ENCODE peak calls at places on chromosome 9, in nine cellular contexts. One of them, this sample, is unnamed.

GRCh38 chr9:78575791-78576190 is 278.9 kb downstream of the PSAT1 start:
- DNase-seq in Karpas-422: no peak
- DNase-seq in psoas muscle: no peak
- DNase-seq in mesenchymal stem cell: no peak
- DNase-seq in kidney epithelial cell: no peak
- DNase-seq in CD8-positive, alpha-beta T cell: no peak
- DNase-seq in ovary: no peak
- DNase-seq in GM23248: no peak
- DNase-seq in OCI-LY7: no peak
- DNase-seq in this sample: no peak

GRCh38 chr9:706606-707451 is 134.7 kb upstream of the DMRT1 start:
- DNase-seq in Karpas-422: no peak
- DNase-seq in psoas muscle: peak; percentile 80
- DNase-seq in mesenchymal stem cell: peak; percentile 89
- DNase-seq in kidney epithelial cell: no peak
- DNase-seq in CD8-positive, alpha-beta T cell: peak; percentile 8
- DNase-seq in ovary: peak; percentile 83
- DNase-seq in GM23248: peak; percentile 86
- DNase-seq in OCI-LY7: no peak
- DNase-seq in this sample: peak; percentile 94

GRCh38 chr9:127555830-127556820 is 56.0 kb upstream of the STXBP1 start:
- DNase-seq in Karpas-422: no peak
- DNase-seq in psoas muscle: peak; percentile 73
- DNase-seq in mesenchymal stem cell: peak; percentile 98
- DNase-seq in kidney epithelial cell: peak; percentile 89
- DNase-seq in CD8-positive, alpha-beta T cell: peak; percentile 64
- DNase-seq in ovary: peak; percentile 81
- DNase-seq in GM23248: peak; percentile 99
- DNase-seq in OCI-LY7: no peak
- DNase-seq in this sample: peak; percentile 94

GRCh38 chr9:107650321-107650720 is 160.8 kb upstream of the KLF4 start:
- DNase-seq in Karpas-422: no peak
- DNase-seq in psoas muscle: no peak
- DNase-seq in mesenchymal stem cell: no peak
- DNase-seq in kidney epithelial cell: no peak
- DNase-seq in CD8-positive, alpha-beta T cell: no peak
- DNase-seq in ovary: no peak
- DNase-seq in GM23248: peak; percentile 83
- DNase-seq in OCI-LY7: no peak
- DNase-seq in this sample: no peak

GRCh38 chr9:37575921-37576721 is at the start of gene FBXO10:
- DNase-seq in Karpas-422: peak; percentile 83
- DNase-seq in psoas muscle: peak; percentile 85
- DNase-seq in mesenchymal stem cell: peak; percentile 84
- DNase-seq in kidney epithelial cell: peak; percentile 21
- DNase-seq in CD8-positive, alpha-beta T cell: peak; percentile 36
- DNase-seq in ovary: peak; percentile 70
- DNase-seq in GM23248: peak; percentile 91
- DNase-seq in OCI-LY7: peak; percentile 73
- DNase-seq in this sample: no peak

GRCh38 chr9:581673-582497 is 259.6 kb upstream of the DMRT1 start:
- DNase-seq in Karpas-422: no peak
- DNase-seq in psoas muscle: no peak
- DNase-seq in mesenchymal stem cell: no peak
- DNase-seq in kidney epithelial cell: no peak
- DNase-seq in CD8-positive, alpha-beta T cell: no peak
- DNase-seq in ovary: no peak
- DNase-seq in GM23248: no peak
- DNase-seq in OCI-LY7: peak; percentile 55
- DNase-seq in this sample: peak; percentile 69

GRCh38 chr9:95379630-95380029 is 62.1 kb upstream of the FANCC start:
- DNase-seq in Karpas-422: peak; percentile 52
- DNase-seq in psoas muscle: no peak
- DNase-seq in mesenchymal stem cell: no peak
- DNase-seq in kidney epithelial cell: no peak
- DNase-seq in CD8-positive, alpha-beta T cell: peak; percentile 15
- DNase-seq in ovary: no peak
- DNase-seq in GM23248: no peak
- DNase-seq in OCI-LY7: peak; percentile 45
- DNase-seq in this sample: peak; percentile 32

GRCh38 chr9:98099898-98100297 is 19.1 kb downstream of the TRIM14 start:
- DNase-seq in Karpas-422: no peak
- DNase-seq in psoas muscle: no peak
- DNase-seq in mesenchymal stem cell: no peak
- DNase-seq in kidney epithelial cell: no peak
- DNase-seq in CD8-positive, alpha-beta T cell: no peak
- DNase-seq in ovary: no peak
- DNase-seq in GM23248: no peak
- DNase-seq in OCI-LY7: peak; percentile 76
- DNase-seq in this sample: no peak

GRCh38 chr9:112274600-112274999 is 58.8 kb downstream of the PTBP3 start:
- DNase-seq in Karpas-422: no peak
- DNase-seq in psoas muscle: no peak
- DNase-seq in mesenchymal stem cell: no peak
- DNase-seq in kidney epithelial cell: no peak
- DNase-seq in CD8-positive, alpha-beta T cell: no peak
- DNase-seq in ovary: no peak
- DNase-seq in GM23248: no peak
- DNase-seq in OCI-LY7: no peak
- DNase-seq in this sample: no peak

GRCh38 chr9:137079401-137079787 is 2.1 kb downstream of the UAP1L1 start:
- DNase-seq in Karpas-422: no peak
- DNase-seq in psoas muscle: no peak
- DNase-seq in mesenchymal stem cell: no peak
- DNase-seq in kidney epithelial cell: no peak
- DNase-seq in CD8-positive, alpha-beta T cell: no peak
- DNase-seq in ovary: no peak
- DNase-seq in GM23248: no peak
- DNase-seq in OCI-LY7: no peak
- DNase-seq in this sample: no peak

GRCh38 chr9:121302341-121302740 is 34.4 kb downstream of the GSN start:
- DNase-seq in Karpas-422: no peak
- DNase-seq in psoas muscle: no peak
- DNase-seq in mesenchymal stem cell: no peak
- DNase-seq in kidney epithelial cell: no peak
- DNase-seq in CD8-positive, alpha-beta T cell: no peak
- DNase-seq in ovary: no peak
- DNase-seq in GM23248: no peak
- DNase-seq in OCI-LY7: no peak
- DNase-seq in this sample: no peak

GRCh38 chr9:36870960-36871359 is 163.1 kb downstream of the PAX5 start:
- DNase-seq in Karpas-422: no peak
- DNase-seq in psoas muscle: no peak
- DNase-seq in mesenchymal stem cell: no peak
- DNase-seq in kidney epithelial cell: no peak
- DNase-seq in CD8-positive, alpha-beta T cell: no peak
- DNase-seq in ovary: no peak
- DNase-seq in GM23248: no peak
- DNase-seq in OCI-LY7: no peak
- DNase-seq in this sample: no peak

GRCh38 chr9:108439967-108440366 is 415.8 kb downstream of the ACTL7B start:
- DNase-seq in Karpas-422: no peak
- DNase-seq in psoas muscle: no peak
- DNase-seq in mesenchymal stem cell: peak; percentile 73
- DNase-seq in kidney epithelial cell: no peak
- DNase-seq in CD8-positive, alpha-beta T cell: no peak
- DNase-seq in ovary: no peak
- DNase-seq in GM23248: peak; percentile 93
- DNase-seq in OCI-LY7: no peak
- DNase-seq in this sample: no peak

GRCh38 chr9:130542457-130543228 is 36.7 kb upstream of the FUBP3 start:
- DNase-seq in Karpas-422: no peak
- DNase-seq in psoas muscle: no peak
- DNase-seq in mesenchymal stem cell: no peak
- DNase-seq in kidney epithelial cell: no peak
- DNase-seq in CD8-positive, alpha-beta T cell: no peak
- DNase-seq in ovary: no peak
- DNase-seq in GM23248: peak; percentile 41
- DNase-seq in OCI-LY7: no peak
- DNase-seq in this sample: peak; percentile 27

GRCh38 chr9:74071502-74071901 is 425.6 kb upstream of the RORB start:
- DNase-seq in Karpas-422: no peak
- DNase-seq in psoas muscle: no peak
- DNase-seq in mesenchymal stem cell: no peak
- DNase-seq in kidney epithelial cell: no peak
- DNase-seq in CD8-positive, alpha-beta T cell: no peak
- DNase-seq in ovary: no peak
- DNase-seq in GM23248: no peak
- DNase-seq in OCI-LY7: no peak
- DNase-seq in this sample: no peak

GRCh38 chr9:91211919-91212318 is 149.8 kb downstream of the AUH start:
- DNase-seq in Karpas-422: no peak
- DNase-seq in psoas muscle: no peak
- DNase-seq in mesenchymal stem cell: no peak
- DNase-seq in kidney epithelial cell: no peak
- DNase-seq in CD8-positive, alpha-beta T cell: no peak
- DNase-seq in ovary: no peak
- DNase-seq in GM23248: peak; percentile 45
- DNase-seq in OCI-LY7: no peak
- DNase-seq in this sample: no peak
- H3K4me3 ChIP-seq in Karpas-422: no peak overlapping the region
- H3K4me3 ChIP-seq in psoas muscle: no peak overlapping the region
- H3K4me3 ChIP-seq in mesenchymal stem cell: no peak overlapping the region
- H3K4me3 ChIP-seq in kidney epithelial cell: no peak overlapping the region
- H3K4me3 ChIP-seq in CD8-positive, alpha-beta T cell: no peak overlapping the region
- H3K4me3 ChIP-seq in ovary: no peak overlapping the region
- H3K4me3 ChIP-seq in GM23248: peak overlapping the region; percentile 66
- H3K4me3 ChIP-seq in OCI-LY7: no peak overlapping the region
- H3K4me3 ChIP-seq in this sample: no peak overlapping the region

GRCh38 chr9:124011460-124012301 is at the start of gene LHX2:
- DNase-seq in Karpas-422: no peak
- DNase-seq in psoas muscle: peak; percentile 51
- DNase-seq in mesenchymal stem cell: peak; percentile 63
- DNase-seq in kidney epithelial cell: no peak
- DNase-seq in CD8-positive, alpha-beta T cell: no peak
- DNase-seq in ovary: no peak
- DNase-seq in GM23248: peak; percentile 88
- DNase-seq in OCI-LY7: no peak
- DNase-seq in this sample: peak; percentile 80
- H3K4me3 ChIP-seq in Karpas-422: no peak within 1 kb of the TSS
- H3K4me3 ChIP-seq in psoas muscle: peak within 1 kb of the TSS; percentile 59
- H3K4me3 ChIP-seq in mesenchymal stem cell: no peak within 1 kb of the TSS
- H3K4me3 ChIP-seq in kidney epithelial cell: no peak within 1 kb of the TSS
- H3K4me3 ChIP-seq in CD8-positive, alpha-beta T cell: no peak within 1 kb of the TSS
- H3K4me3 ChIP-seq in ovary: no peak within 1 kb of the TSS
- H3K4me3 ChIP-seq in GM23248: peak within 1 kb of the TSS; percentile 71
- H3K4me3 ChIP-seq in OCI-LY7: no peak within 1 kb of the TSS
- H3K4me3 ChIP-seq in this sample: no peak within 1 kb of the TSS

GRCh38 chr9:70410368-70410767 is 4.1 kb downstream of the KLF9 start:
- DNase-seq in Karpas-422: no peak
- DNase-seq in psoas muscle: no peak
- DNase-seq in mesenchymal stem cell: peak; percentile 70
- DNase-seq in kidney epithelial cell: no peak
- DNase-seq in CD8-positive, alpha-beta T cell: no peak
- DNase-seq in ovary: no peak
- DNase-seq in GM23248: peak; percentile 72
- DNase-seq in OCI-LY7: no peak
- DNase-seq in this sample: peak; percentile 27

GRCh38 chr9:70411141-70411929 is 3.1 kb downstream of the KLF9 start:
- DNase-seq in Karpas-422: no peak
- DNase-seq in psoas muscle: peak; percentile 84
- DNase-seq in mesenchymal stem cell: peak; percentile 84
- DNase-seq in kidney epithelial cell: no peak
- DNase-seq in CD8-positive, alpha-beta T cell: peak; percentile 42
- DNase-seq in ovary: peak; percentile 56
- DNase-seq in GM23248: peak; percentile 89
- DNase-seq in OCI-LY7: no peak
- DNase-seq in this sample: peak; percentile 19

GRCh38 chr9:70408393-70409040 is 5.9 kb downstream of the KLF9 start:
- DNase-seq in Karpas-422: no peak
- DNase-seq in psoas muscle: no peak
- DNase-seq in mesenchymal stem cell: peak; percentile 47
- DNase-seq in kidney epithelial cell: no peak
- DNase-seq in CD8-positive, alpha-beta T cell: no peak
- DNase-seq in ovary: no peak
- DNase-seq in GM23248: no peak
- DNase-seq in OCI-LY7: no peak
- DNase-seq in this sample: no peak

GRCh38 chr9:70409800-70410199 is 4.7 kb downstream of the KLF9 start:
- DNase-seq in Karpas-422: no peak
- DNase-seq in psoas muscle: no peak
- DNase-seq in mesenchymal stem cell: peak; percentile 33
- DNase-seq in kidney epithelial cell: no peak
- DNase-seq in CD8-positive, alpha-beta T cell: no peak
- DNase-seq in ovary: no peak
- DNase-seq in GM23248: no peak
- DNase-seq in OCI-LY7: no peak
- DNase-seq in this sample: no peak

DNA sequence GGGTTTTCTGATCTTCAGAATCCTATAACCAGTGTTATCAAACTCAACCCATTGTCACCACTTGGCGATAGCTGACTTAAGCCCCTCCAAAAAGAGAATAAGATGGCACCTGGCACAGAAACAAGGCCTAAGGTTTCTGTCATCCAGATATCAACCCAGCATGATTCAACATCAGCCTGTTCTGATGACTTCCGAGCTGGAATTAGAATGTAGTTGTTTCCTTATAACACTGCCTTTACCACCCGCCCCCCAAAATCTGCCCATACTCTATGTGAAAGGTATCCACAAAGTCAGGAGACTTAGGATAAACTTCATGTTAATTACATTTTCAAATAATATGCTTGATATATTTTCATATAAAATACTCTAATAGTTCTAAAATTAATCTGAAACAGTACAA is 5.2 kb downstream of the KLF9 start:
- DNase-seq in Karpas-422: no peak
- DNase-seq in psoas muscle: no peak
- DNase-seq in mesenchymal stem cell: peak; percentile 40
- DNase-seq in kidney epithelial cell: no peak
- DNase-seq in CD8-positive, alpha-beta T cell: no peak
- DNase-seq in ovary: no peak
- DNase-seq in GM23248: no peak
- DNase-seq in OCI-LY7: no peak
- DNase-seq in this sample: no peak
- H3K4me3 ChIP-seq in Karpas-422: no peak overlapping the region
- H3K4me3 ChIP-seq in psoas muscle: peak overlapping the region; percentile 84
- H3K4me3 ChIP-seq in mesenchymal stem cell: no peak overlapping the region
- H3K4me3 ChIP-seq in kidney epithelial cell: no peak overlapping the region
- H3K4me3 ChIP-seq in CD8-positive, alpha-beta T cell: no peak overlapping the region
- H3K4me3 ChIP-seq in ovary: peak overlapping the region; percentile 97
- H3K4me3 ChIP-seq in GM23248: peak overlapping the region; percentile 95
- H3K4me3 ChIP-seq in OCI-LY7: no peak overlapping the region
- H3K4me3 ChIP-seq in this sample: no peak overlapping the region

DNA sequence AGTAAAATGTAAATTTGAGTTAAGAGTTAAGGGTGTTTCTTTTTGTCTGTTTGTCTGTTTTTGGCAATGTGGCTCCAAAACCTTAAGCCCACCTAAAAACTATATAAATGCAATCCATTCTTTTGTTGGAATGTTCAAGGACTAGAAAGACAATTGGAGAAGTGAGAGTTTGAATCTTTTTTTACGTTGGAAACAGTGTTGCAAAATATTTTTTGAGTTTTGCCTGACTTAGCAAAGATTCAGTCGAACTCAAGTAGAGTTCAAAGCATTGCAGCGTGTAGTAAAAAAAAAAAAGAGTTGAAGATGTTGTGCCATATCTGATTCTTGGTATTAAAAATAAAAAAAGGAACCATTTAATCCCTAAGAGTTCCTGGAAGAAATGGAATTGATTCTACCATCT is 915 bp downstream of the SYK start:
- DNase-seq in Karpas-422: peak; percentile 70
- DNase-seq in psoas muscle: no peak
- DNase-seq in mesenchymal stem cell: peak; percentile 34
- DNase-seq in kidney epithelial cell: no peak
- DNase-seq in CD8-positive, alpha-beta T cell: no peak
- DNase-seq in ovary: no peak
- DNase-seq in GM23248: no peak
- DNase-seq in OCI-LY7: peak; percentile 42
- DNase-seq in this sample: peak; percentile 39
- H3K4me3 ChIP-seq in Karpas-422: peak overlapping the region; percentile 86
- H3K4me3 ChIP-seq in psoas muscle: peak overlapping the region; percentile 57
- H3K4me3 ChIP-seq in mesenchymal stem cell: no peak overlapping the region
- H3K4me3 ChIP-seq in kidney epithelial cell: peak overlapping the region; percentile 69
- H3K4me3 ChIP-seq in CD8-positive, alpha-beta T cell: no peak overlapping the region
- H3K4me3 ChIP-seq in ovary: no peak overlapping the region
- H3K4me3 ChIP-seq in GM23248: no peak overlapping the region
- H3K4me3 ChIP-seq in OCI-LY7: peak overlapping the region; percentile 91
- H3K4me3 ChIP-seq in this sample: peak overlapping the region; percentile 83

This sample was measured in NB4.